ENCODE peak calls at places on chromosome 15, in four cellular contexts. I is cardiac fibroblast, M is AG04450, S is Peyer's patch. E is an unnamed sample.

GRCh38 chr15:65421360-65422215 is 1.2 kb downstream of the IGDCC4 start:
- DNase-seq in I (peak), M (peak), S (peak), E (no peak)

GRCh38 chr15:99421758-99422157 is 144.0 kb upstream of the MEF2A start:
- DNase-seq in I (no peak), M (no peak), S (no peak), E (no peak)

GRCh38 chr15:99249270-99249817 is at the start of gene TTC23:
- DNase-seq in I (peak), M (peak), S (no peak), E (peak)

GRCh38 chr15:63502843-63503738 is 1.3 kb upstream of the USP3 start:
- DNase-seq in I (peak), M (peak), S (peak), E (peak)

GRCh38 chr15:65914981-65915925 is 46.0 kb downstream of the RAB11A start:
- DNase-seq in I (no peak), M (no peak), S (no peak), E (no peak)

GRCh38 chr15:70251246-70251990 is 153.7 kb upstream of the TLE3 start:
- DNase-seq in I (no peak), M (no peak), S (peak), E (no peak)

GRCh38 chr15:94086360-94086759 is 145.0 kb upstream of the MCTP2 start:
- DNase-seq in I (no peak), M (peak), S (no peak), E (no peak)

GRCh38 chr15:45187894-45188830 is at the start of gene SHF:
- DNase-seq in I (peak), M (peak), S (peak), E (no peak)

GRCh38 chr15:93048759-93049161 is 40.3 kb downstream of the RGMA start:
- DNase-seq in I (peak), M (no peak), S (no peak), E (no peak)

GRCh38 chr15:75739791-75740190 is 27.1 kb upstream of the CSPG4 start:
- DNase-seq in I (no peak), M (no peak), S (no peak), E (no peak)

GRCh38 chr15:57034613-57035012 is 116.2 kb downstream of the TCF12 start:
- DNase-seq in I (no peak), M (no peak), S (no peak), E (no peak)

GRCh38 chr15:90818251-90819210 is 49.9 kb upstream of the FURIN start:
- DNase-seq in I (no peak), M (no peak), S (peak), E (peak)

GRCh38 chr15:99306694-99307338 is 55.5 kb downstream of the LRRC28 start:
- DNase-seq in I (no peak), M (no peak), S (no peak), E (no peak)

GRCh38 chr15:58057559-58057958 is 8.0 kb downstream of the ALDH1A2 start:
- DNase-seq in I (no peak), M (no peak), S (no peak), E (no peak)

DNA sequence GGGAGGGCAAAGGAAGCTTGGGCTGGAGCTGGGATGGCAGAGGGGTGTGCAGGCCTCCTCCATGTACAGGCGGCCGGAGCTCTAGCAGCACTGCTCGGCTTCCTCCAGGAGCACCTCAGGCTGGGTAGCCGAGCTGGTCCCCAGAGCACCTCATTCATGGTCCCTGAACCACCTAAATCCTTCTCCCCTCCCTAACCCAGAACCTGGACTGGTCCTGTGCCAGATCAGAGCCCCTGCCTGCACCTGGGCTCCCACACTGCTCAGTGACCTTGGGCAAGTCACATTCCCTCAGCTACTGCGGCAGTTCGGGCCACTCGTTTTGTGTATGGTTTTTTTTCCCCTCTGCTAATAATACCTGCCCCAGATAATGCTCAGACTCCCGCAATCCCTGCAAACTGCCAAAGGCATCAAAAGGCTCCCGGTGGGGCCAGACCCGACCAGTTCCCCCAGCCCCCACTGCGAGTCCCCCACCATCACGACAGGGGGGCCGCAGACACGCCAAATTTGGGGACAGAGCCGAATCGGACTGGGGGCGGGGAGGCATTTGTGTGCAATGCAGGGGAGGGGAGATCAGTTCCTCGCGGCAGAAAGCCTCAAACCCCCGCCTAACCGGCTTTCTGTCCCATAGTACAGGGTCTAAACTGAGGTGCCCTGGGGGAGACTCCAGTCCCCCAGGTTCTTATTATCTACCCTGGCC is 1.3 kb downstream of the SEMA7A start:
- DNase-seq in I (no peak), M (no peak), S (no peak), E (no peak)
- H3K4me3 ChIP-seq in I (peak), M (peak), S (peak), E (peak)

DNA sequence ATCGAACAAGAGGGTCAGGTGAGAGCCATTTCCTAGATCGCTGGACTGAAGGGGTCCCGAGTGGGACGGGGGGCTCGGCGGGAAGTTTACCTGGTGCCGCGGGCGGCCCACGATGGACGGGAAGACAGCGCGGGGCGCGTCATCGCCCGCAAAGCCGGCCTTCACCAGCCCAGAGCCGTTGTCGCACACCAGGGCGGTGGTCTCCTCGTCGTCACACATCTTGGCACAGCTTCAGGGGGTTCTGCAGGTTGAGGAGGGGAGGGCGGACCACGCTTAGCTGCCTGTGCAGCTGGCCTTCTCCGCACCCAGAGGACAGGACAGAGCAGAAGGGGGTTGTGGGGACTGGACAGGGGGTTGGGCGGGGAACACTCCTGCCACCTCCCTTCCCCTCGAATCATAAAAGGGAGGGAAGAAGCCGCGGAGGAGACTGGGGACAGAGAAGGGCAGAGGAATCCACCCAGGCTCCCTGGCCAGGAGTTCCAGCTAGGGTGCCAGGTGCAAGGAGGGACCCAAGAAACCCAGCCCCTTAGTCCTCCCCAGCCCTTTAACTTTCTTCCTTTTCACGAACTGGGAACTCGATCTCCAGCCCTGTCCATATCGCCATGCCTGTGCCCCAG is 651 bp downstream of the ACTC1 start:
- DNase-seq in I (no peak), M (no peak), S (no peak), E (no peak)
- H3K4me3 ChIP-seq in I (no peak), M (no peak), S (no peak), E (peak)

GRCh38 chr15:72184165-72184811 is 13.3 kb downstream of the GRAMD2A start:
- DNase-seq in I (peak), M (no peak), S (no peak), E (no peak)

GRCh38 chr15:72183781-72184164 is 13.8 kb downstream of the GRAMD2A start:
- DNase-seq in I (no peak), M (no peak), S (no peak), E (no peak)

GRCh38 chr15:72193781-72194396 is 3.7 kb downstream of the GRAMD2A start:
- DNase-seq in I (no peak), M (no peak), S (no peak), E (no peak)

GRCh38 chr15:72195101-72195511 is 2.5 kb downstream of the GRAMD2A start:
- DNase-seq in I (no peak), M (no peak), S (no peak), E (no peak)

DNA sequence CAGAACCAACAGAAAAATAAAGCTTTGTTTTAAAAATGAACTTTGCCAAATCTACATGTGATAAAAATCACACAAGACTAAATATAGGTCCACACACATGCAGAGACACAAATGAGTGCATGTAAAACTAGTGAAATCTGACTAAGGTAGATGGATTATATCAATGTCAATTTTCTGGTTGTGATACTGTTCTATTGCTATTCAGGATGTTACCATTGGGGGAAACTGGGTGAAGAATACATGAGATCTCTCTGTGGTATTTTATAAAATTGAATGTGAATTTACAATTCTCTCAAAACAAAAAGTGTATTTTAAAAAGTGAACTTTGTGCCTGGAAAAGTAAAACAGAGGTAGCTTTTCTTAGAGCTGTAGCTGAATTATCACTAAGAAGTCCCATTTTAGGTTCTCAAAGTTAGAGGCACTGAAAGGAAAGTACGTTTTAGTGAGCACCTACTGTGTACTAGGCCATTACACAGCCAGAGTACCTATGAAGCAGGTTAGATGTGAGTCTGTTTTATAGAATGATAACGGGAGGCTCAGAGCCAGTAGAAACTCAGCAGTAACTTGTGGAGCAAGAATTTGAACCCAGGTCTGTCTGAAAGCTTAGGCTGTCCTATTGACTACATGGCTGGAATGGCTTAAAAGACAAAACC is 8.2 kb downstream of the GRAMD2A start:
- DNase-seq in I (no peak), M (no peak), S (no peak), E (no peak)
- H3K4me3 ChIP-seq in I (no peak), M (no peak), S (no peak), E (no peak)

DNA sequence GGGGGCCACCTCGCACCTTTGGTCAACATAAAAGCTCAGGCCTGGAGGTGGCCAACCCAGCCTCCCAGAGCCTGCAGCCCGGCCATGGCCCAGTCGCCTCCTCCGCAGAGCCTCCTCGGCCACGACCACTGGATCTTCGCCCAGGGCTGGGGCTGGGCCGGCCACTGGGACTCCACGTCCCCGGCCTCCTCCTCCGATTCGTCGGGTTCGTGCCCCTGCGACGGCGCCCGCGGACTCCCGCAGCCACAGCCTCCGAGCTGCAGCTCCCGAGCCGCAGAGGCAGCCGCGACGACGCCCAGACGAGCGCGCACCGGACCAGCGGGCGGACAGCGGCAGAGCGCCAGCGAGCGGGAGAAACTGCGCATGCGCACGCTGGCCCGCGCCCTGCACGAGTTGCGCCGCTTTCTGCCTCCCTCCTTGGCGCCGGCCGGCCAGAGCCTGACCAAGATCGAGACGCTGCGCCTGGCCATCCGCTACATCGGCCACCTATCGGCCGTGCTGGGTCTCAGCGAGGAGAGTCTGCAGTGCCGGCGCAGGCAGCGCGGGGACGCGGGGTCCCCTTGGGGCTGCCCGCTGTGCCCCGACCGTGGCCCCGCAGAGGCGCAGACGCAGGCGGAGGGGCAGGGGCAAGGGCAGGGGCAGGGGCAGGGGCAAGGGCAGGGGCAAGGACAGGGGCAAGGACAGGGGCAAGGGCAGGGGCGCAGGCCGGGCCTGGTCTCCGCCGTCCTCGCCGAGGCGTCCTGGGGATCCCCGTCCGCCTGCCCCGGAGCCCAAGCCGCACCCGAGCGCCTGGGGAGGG is at the start of gene MESP2:
- DNase-seq in I (peak), M (no peak), S (peak), E (no peak)
- H3K4me3 ChIP-seq in I (peak), M (peak), S (peak), E (peak)